ENCODE peak calls at places on chromosomes 11 and 22, in seven cellular contexts. B, Q, F, R, S, Y and N are unnamed samples.

GRCh38 chr11:99351620-99352019 is 330.9 kb downstream of the CNTN5 start:
- DNase-seq in R (no peak), Y (no peak), F (no peak), S (no peak), Q (no peak), B (no peak), N (no peak)

GRCh38 chr22:27866136-27867091 is 52.6 kb downstream of the PITPNB start:
- DNase-seq in F (no peak), B (no peak), Y (no peak), R (no peak), S (no peak), Q (no peak), N (no peak)

GRCh38 chr11:34346551-34346950 is 11.3 kb downstream of the ABTB2 start:
- DNase-seq in S (no peak), Y (no peak), Q (no peak), F (no peak), B (no peak), R (no peak), N (no peak)

GRCh38 chr11:132200303-132200936 is 830.0 kb downstream of the NTM start:
- DNase-seq in B (no peak), Y (no peak), Q (no peak), R (no peak), S (peak; percentile 55), F (no peak), N (no peak)

GRCh38 chr11:113773092-113773415 is 438 bp downstream of the ZW10 start:
- DNase-seq in R (no peak), B (no peak), S (peak; percentile 60), Y (no peak), F (no peak), Q (no peak), N (no peak)

GRCh38 chr11:67024410-67024809 is 1.5 kb downstream of the SYT12 start:
- DNase-seq in Q (peak; percentile 74), S (no peak), R (peak; percentile 58), B (peak; percentile 48), F (no peak), Y (no peak), N (no peak)

GRCh38 chr22:46728470-46728869 is 9.6 kb downstream of the CERK start:
- DNase-seq in Q (no peak), Y (no peak), S (no peak), B (no peak), R (no peak), F (no peak), N (no peak)

GRCh38 chr11:79193663-79194062 is 247.2 kb downstream of the TENM4 start:
- DNase-seq in F (no peak), Q (no peak), S (no peak), R (no peak), B (no peak), Y (no peak), N (no peak)

GRCh38 chr22:39592104-39593060 is 21.8 kb downstream of the CACNA1I start:
- DNase-seq in Q (no peak), S (no peak), Y (no peak), F (peak; percentile 5), B (no peak), R (no peak), N (no peak)

GRCh38 chr11:17552041-17552355 is 4.9 kb downstream of the OTOG start:
- DNase-seq in Y (no peak), F (no peak), R (no peak), Q (no peak), S (no peak), B (no peak), N (no peak)

GRCh38 chr11:2950825-2951224 is 21.6 kb upstream of the PHLDA2 start:
- DNase-seq in R (no peak), Q (no peak), S (no peak), B (no peak), Y (no peak), F (no peak), N (no peak)

GRCh38 chr11:67732045-67732787 is 57.8 kb upstream of the ALDH3B2 start:
- DNase-seq in S (peak; percentile 80), F (no peak), B (peak; percentile 31), R (no peak), Y (peak; percentile 32), Q (no peak), N (peak; percentile 15)

GRCh38 chr11:44585421-44585820 is 20.0 kb downstream of the CD82 start:
- DNase-seq in S (no peak), B (no peak), F (no peak), R (no peak), Q (no peak), Y (no peak), N (no peak)

GRCh38 chr11:46382644-46383403 is 1.4 kb downstream of the MDK start:
- DNase-seq in S (no peak), Q (no peak), R (no peak), B (no peak), Y (no peak), F (no peak), N (no peak)

GRCh38 chr11:11472096-11472495 is 119.0 kb upstream of the CSNK2A3 start:
- DNase-seq in F (no peak), Y (no peak), S (no peak), R (no peak), B (no peak), Q (no peak), N (no peak)

GRCh38 chr11:94134651-94135512 is 6.2 kb downstream of the PANX1 start:
- DNase-seq in Q (peak; percentile 58), F (peak; percentile 77), B (no peak), R (no peak), S (no peak), Y (peak; percentile 32), N (no peak)

GRCh38 chr11:72930011-72930410 is 115.8 kb downstream of the ATG16L2 start:
- DNase-seq in Y (no peak), R (no peak), B (no peak), S (peak; percentile 56), Q (no peak), F (no peak), N (no peak)

GRCh38 chr11:102428696-102429095 is 23.9 kb downstream of the TMEM123 start:
- DNase-seq in R (no peak), S (no peak), F (no peak), Y (no peak), B (no peak), Q (no peak), N (no peak)

GRCh38 chr11:114441921-114442320 is 2.7 kb downstream of the REXO2 start:
- DNase-seq in S (no peak), F (no peak), Q (no peak), Y (no peak), B (no peak), R (no peak), N (no peak)